ENCODE peak calls at places on chromosomes 16 and 17, in seven cellular contexts. H is PC-3, F is GM23338, T is OCI-LY7, L is SK-N-SH, O is HCT116, W is Karpas-422. V is an unnamed sample.

GRCh38 chr16:48597563-48598392 is 12.2 kb downstream of the N4BP1 start:
- DNase-seq in L (no peak), F (no peak), H (no peak), T (no peak), O (no peak), W (no peak), V (no peak)

GRCh38 chr16:20676867-20677266 is 20.6 kb downstream of the ACSM1 start:
- DNase-seq in L (no peak), F (no peak), H (no peak), O (no peak), W (peak; percentile 1), T (no peak), V (no peak)

GRCh38 chr17:11882716-11883115 is 114.6 kb downstream of the ZNF18 start:
- DNase-seq in L (no peak), F (no peak), W (no peak), O (no peak), H (no peak), T (no peak), V (no peak)

GRCh38 chr17:32927201-32927723 is 691 bp upstream of the TMEM98 start:
- DNase-seq in L (no peak), F (no peak), O (no peak), W (no peak), T (no peak), H (no peak), V (no peak)

GRCh38 chr17:43530303-43531081 is 15.6 kb downstream of the ETV4 start:
- DNase-seq in W (no peak), H (no peak), T (no peak), L (no peak), F (peak; percentile 100), O (peak; percentile 37), V (no peak)

GRCh38 chr17:633133-633532 is 81.5 kb downstream of the VPS53 start:
- DNase-seq in L (no peak), T (no peak), W (peak; percentile 26), F (no peak), O (no peak), H (no peak), V (no peak)

GRCh38 chr17:58059141-58059540 is 24.1 kb upstream of the DYNLL2 start:
- DNase-seq in L (no peak), T (no peak), F (peak; percentile 64), H (peak; percentile 28), W (no peak), O (no peak), V (no peak)

GRCh38 chr16:66798162-66798561 is 3.2 kb downstream of the TERB1 start:
- DNase-seq in W (no peak), L (no peak), T (no peak), H (no peak), O (no peak), F (no peak), V (no peak)

GRCh38 chr16:27980919-27981670 is 82.4 kb downstream of the GSG1L start:
- DNase-seq in F (no peak), T (no peak), L (peak; percentile 40), W (no peak), H (no peak), O (no peak), V (no peak)

GRCh38 chr16:75379339-75379738 is 54.0 kb downstream of the CFDP1 start:
- DNase-seq in T (no peak), H (no peak), W (no peak), F (no peak), O (no peak), L (no peak), V (no peak)

GRCh38 chr16:4601317-4602186 is 13.1 kb downstream of the UBALD1 start:
- DNase-seq in F (no peak), L (peak; percentile 36), W (no peak), H (no peak), O (no peak), T (no peak), V (no peak)

GRCh38 chr16:56649271-56649670 is 2.4 kb upstream of the MT1B start:
- DNase-seq in F (no peak), L (peak; percentile 68), T (no peak), O (no peak), H (no peak), W (no peak), V (no peak)

GRCh38 chr17:13728751-13729150 is 127.0 kb upstream of the HS3ST3A1 start:
- DNase-seq in H (peak; percentile 91), L (no peak), T (no peak), F (no peak), W (no peak), O (no peak), V (no peak)

GRCh38 chr17:48559609-48560451 is 14.9 kb upstream of the HOXB2 start:
- DNase-seq in F (no peak), L (no peak), W (no peak), T (no peak), O (no peak), H (no peak), V (no peak)

GRCh38 chr17:75758131-75758905 is 6.7 kb downstream of the GALK1 start:
- DNase-seq in H (peak; percentile 54), O (no peak), W (peak; percentile 57), L (peak; percentile 30), F (peak; percentile 64), T (no peak), V (no peak)

GRCh38 chr16:12628526-12628925 is 175.2 kb downstream of the CPPED1 start:
- DNase-seq in O (no peak), T (no peak), F (no peak), H (no peak), L (no peak), W (no peak), V (no peak)

GRCh38 chr16:66382966-66383299 is 16.4 kb downstream of the CDH5 start:
- DNase-seq in L (no peak), F (peak; percentile 65), T (no peak), W (no peak), H (peak; percentile 85), O (no peak), V (peak; percentile 96)

GRCh38 chr16:86015606-86016005 is 116.6 kb downstream of the IRF8 start:
- DNase-seq in T (no peak), W (no peak), H (no peak), L (no peak), O (no peak), F (no peak), V (no peak)

GRCh38 chr16:14199624-14200023 is 128.5 kb downstream of the MRTFB start:
- DNase-seq in T (no peak), L (no peak), F (no peak), O (no peak), H (peak; percentile 33), W (no peak), V (no peak)

GRCh38 chr16:383326-384020 is 1.7 kb upstream of the PGAP6 start:
- DNase-seq in F (peak; percentile 90), T (peak; percentile 93), O (peak; percentile 59), L (no peak), W (peak; percentile 84), H (peak; percentile 85), V (peak; percentile 68)

GRCh38 chr17:76772842-76773521 is 35.1 kb downstream of the MFSD11 start:
- DNase-seq in L (peak; percentile 64), W (no peak), H (peak; percentile 85), T (peak; percentile 50), F (no peak), O (peak; percentile 89), V (peak; percentile 29)

DNA sequence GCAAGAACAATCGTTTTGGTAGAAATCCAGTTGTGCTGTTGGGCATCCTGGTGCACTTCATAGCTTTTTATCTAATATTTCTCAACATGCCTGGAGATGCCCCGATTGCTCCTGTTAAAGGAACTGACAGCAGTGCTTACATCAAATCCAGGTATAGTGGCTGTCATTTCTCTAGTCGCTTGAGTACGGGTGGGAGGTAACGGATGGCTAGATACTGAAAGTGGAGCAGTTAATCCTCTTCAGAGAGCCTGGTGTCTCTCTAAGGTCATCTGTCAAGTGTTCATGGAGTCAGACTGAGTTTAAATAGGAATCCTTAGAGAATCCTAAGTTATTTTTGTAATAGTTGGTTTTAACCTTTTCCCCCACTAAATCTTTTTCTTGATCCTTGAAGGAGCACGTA is 37.1 kb downstream of the MFSD11 start:
- DNase-seq in W (no peak), F (no peak), H (no peak), O (no peak), L (no peak), T (no peak), V (no peak)
- H3K9me2 ChIP-seq in W (no peaks in the 10 kb centered on the region), F (no peaks in the 10 kb centered on the region), H (no peaks in the 10 kb centered on the region), O (no peaks in the 10 kb centered on the region), L (no peaks in the 10 kb centered on the region), T (no peaks in the 10 kb centered on the region), V (no peaks in the 10 kb centered on the region)

GRCh38 chr17:78173025-78173715 is 4.8 kb downstream of the SYNGR2 start:
- DNase-seq in H (no peak), W (no peak), O (no peak), L (no peak), T (no peak), F (no peak), V (no peak)

GRCh38 chr17:78172284-78173024 is 4.1 kb downstream of the SYNGR2 start:
- DNase-seq in L (no peak), F (no peak), T (peak; percentile 48), W (peak; percentile 71), O (no peak), H (no peak), V (no peak)

GRCh38 chr17:78174870-78175642 is 6.7 kb downstream of the SYNGR2 start:
- DNase-seq in W (no peak), F (peak; percentile 83), H (no peak), L (no peak), T (peak; percentile 53), O (no peak), V (no peak)

GRCh38 chr17:78175643-78175981 is 7.2 kb downstream of the SYNGR2 start:
- DNase-seq in L (no peak), T (no peak), O (no peak), F (no peak), H (no peak), W (no peak), V (no peak)

DNA sequence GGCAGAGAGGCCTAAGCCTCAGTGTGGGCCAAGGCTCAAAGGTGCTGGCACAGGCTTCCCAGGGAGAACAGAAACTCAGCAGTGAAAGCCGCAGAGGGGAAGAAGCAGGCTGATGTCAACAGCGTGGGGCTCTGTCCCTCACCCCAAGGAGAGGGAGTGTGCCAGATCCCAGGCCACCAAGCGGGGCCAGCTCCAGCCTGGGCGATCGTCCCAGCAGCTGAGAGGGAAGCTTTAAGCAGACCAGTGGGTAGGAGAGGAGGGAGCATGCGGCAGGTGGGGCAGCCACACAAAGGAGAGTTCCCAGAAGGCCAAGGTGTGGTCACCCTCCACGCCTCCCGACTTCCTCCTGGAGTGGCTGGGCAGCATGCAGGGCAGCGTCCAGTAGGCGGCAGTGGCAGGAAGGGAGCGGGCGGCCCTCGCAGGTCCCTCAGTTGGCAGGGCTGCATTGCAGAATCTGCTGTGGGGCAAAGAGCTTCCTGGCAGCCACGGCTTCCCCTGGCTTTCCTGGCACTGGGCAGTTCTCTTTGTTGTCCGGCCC is 6.0 kb downstream of the SYNGR2 start:
- DNase-seq in L (no peak), H (peak; percentile 66), F (no peak), W (no peak), O (no peak), T (no peak), V (peak; percentile 93)
- H3K4me1 ChIP-seq in L (peaks cover 8% of the 10 kb centered on the region), H (peaks cover 17% of the 10 kb centered on the region), F (peaks cover 21% of the 10 kb centered on the region), W (peaks cover 39% of the 10 kb centered on the region), O (peaks cover 45% of the 10 kb centered on the region), T (peaks cover 57% of the 10 kb centered on the region), V (peaks cover 10% of the 10 kb centered on the region)

GRCh38 chr16:90018297-90019200 is 707 bp downstream of the DBNDD1 start:
- DNase-seq in F (peak; percentile 54), O (no peak), T (no peak), L (peak; percentile 70), H (peak; percentile 29), W (no peak), V (peak; percentile 46)
- H3K9me2 ChIP-seq in F (no peaks in the 10 kb centered on the region), O (no peaks in the 10 kb centered on the region), T (no peaks in the 10 kb centered on the region), L (no peaks in the 10 kb centered on the region), H (no peaks in the 10 kb centered on the region), W (no peaks in the 10 kb centered on the region), V (no peaks in the 10 kb centered on the region)

GRCh38 chr17:50347894-50348291 is 2.0 kb downstream of the XYLT2 start:
- DNase-seq in H (no peak), W (no peak), T (no peak), L (no peak), F (no peak), O (no peak), V (no peak)
- H3K4me1 ChIP-seq in H (peaks cover 26% of the 10 kb centered on the region), W (peaks cover 19% of the 10 kb centered on the region), T (peaks cover 16% of the 10 kb centered on the region), L (peaks cover 11% of the 10 kb centered on the region), F (peaks cover 18% of the 10 kb centered on the region), O (peaks cover 34% of the 10 kb centered on the region), V (peaks cover 8% of the 10 kb centered on the region)

V was measured in PC-9.